ENCODE peak calls at places on chromosome 22, in six cellular contexts. D is CD8-positive, alpha-beta T cell; W is right lobe of liver; L is fibroblast of mammary gland; E is upper lobe of right lung; T is adrenal gland. X is an unnamed sample.

GRCh38 chr22:48488611-48489456 is 1338.8 kb downstream of the BRD1 start:
- DNase-seq in T (no peak), W (peak; percentile 43), E (peak; percentile 65), D (no peak), L (no peak), X (no peak)

GRCh38 chr22:29641781-29642355 is 38.4 kb downstream of the NF2 start:
- DNase-seq in W (no peak), E (no peak), L (no peak), D (no peak), T (no peak), X (no peak)

GRCh38 chr22:49239264-49240015 is 588.2 kb downstream of the BRD1 start:
- DNase-seq in E (no peak), D (peak; percentile 37), T (no peak), L (no peak), W (no peak), X (no peak)

GRCh38 chr22:20084547-20085413 is 4.7 kb downstream of the DGCR8 start:
- DNase-seq in W (peak; percentile 89), T (no peak), D (no peak), E (no peak), L (peak; percentile 12), X (no peak)

GRCh38 chr22:29012923-29013322 is 48.7 kb downstream of the C22orf31 start:
- DNase-seq in L (no peak), E (no peak), W (no peak), T (no peak), D (no peak), X (no peak)

GRCh38 chr22:44301039-44301438 is 11.7 kb downstream of the SHISAL1 start:
- DNase-seq in W (no peak), L (no peak), D (no peak), T (no peak), E (no peak), X (no peak)

GRCh38 chr22:17832665-17833064 is 58.4 kb upstream of the BID start:
- DNase-seq in L (no peak), E (no peak), W (peak; percentile 72), T (peak; percentile 46), D (no peak), X (no peak)

GRCh38 chr22:29093980-29094379 is 21.1 kb downstream of the KREMEN1 start:
- DNase-seq in W (no peak), T (no peak), E (no peak), D (no peak), L (peak; percentile 76), X (no peak)

GRCh38 chr22:47130883-47131610 is 368.6 kb downstream of the TBC1D22A start:
- DNase-seq in L (no peak), D (no peak), E (peak; percentile 13), T (no peak), W (peak; percentile 28), X (no peak)

GRCh38 chr22:47623056-47623739 is 860.7 kb downstream of the TBC1D22A start:
- DNase-seq in W (no peak), L (no peak), E (peak; percentile 48), T (no peak), D (peak; percentile 32), X (no peak)

GRCh38 chr22:31629741-31630184 is 32.3 kb downstream of the PISD start:
- DNase-seq in D (peak; percentile 47), W (no peak), E (no peak), T (no peak), L (no peak), X (no peak)

GRCh38 chr22:19105867-19106802 is 16.1 kb downstream of the DGCR2 start:
- DNase-seq in W (no peak), L (no peak), T (peak; percentile 14), D (peak; percentile 69), E (peak; percentile 63), X (no peak)

GRCh38 chr22:18088825-18089568 is 11.2 kb downstream of the PEX26 start:
- DNase-seq in D (no peak), L (no peak), E (no peak), T (peak; percentile 86), W (no peak), X (no peak)

GRCh38 chr22:44091751-44092150 is 67.6 kb downstream of the PARVB start:
- DNase-seq in W (peak; percentile 15), T (no peak), D (no peak), E (no peak), L (no peak), X (no peak)

GRCh38 chr22:44550666-44551491 is 52.8 kb upstream of the RTL6 start:
- DNase-seq in W (peak; percentile 67), L (peak; percentile 93), E (peak; percentile 74), T (peak; percentile 50), D (no peak), X (no peak)

GRCh38 chr22:21659864-21660525 is 5.8 kb upstream of the PPIL2 start:
- DNase-seq in L (no peak), E (no peak), T (no peak), W (no peak), D (no peak), X (no peak)
- TF ChIP-seq CTCF in L (no peak), E (no peak), T (no peak), W (no peak), D (no peak), X (no peak)

DNA sequence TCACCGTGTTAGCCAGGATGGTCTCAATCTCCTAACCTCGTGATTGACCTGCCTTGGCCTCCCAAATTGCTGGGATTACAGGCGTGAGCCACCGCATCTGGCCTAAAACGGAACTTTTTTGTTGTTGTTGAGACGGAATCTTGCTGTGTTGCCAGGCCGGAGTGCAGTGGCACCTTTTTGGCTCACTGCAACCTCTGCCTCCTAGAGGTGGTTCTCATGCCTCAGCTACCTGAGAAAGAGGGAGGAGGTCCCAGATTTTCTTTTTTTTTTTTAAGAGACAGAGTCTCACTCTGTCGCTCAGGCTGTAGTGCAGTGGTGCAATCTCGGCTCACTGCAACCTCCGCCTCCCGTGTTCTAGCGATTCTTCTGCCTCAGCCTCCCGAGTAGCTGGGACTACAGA is 7.9 kb upstream of the MCHR1 start:
- DNase-seq in L (no peak), D (no peak), E (no peak), W (no peak), T (no peak), X (no peak)
- TF ChIP-seq CTCF in L (no peak), D (no peak), E (no peak), W (no peak), T (no peak), X (no peak)

DNA sequence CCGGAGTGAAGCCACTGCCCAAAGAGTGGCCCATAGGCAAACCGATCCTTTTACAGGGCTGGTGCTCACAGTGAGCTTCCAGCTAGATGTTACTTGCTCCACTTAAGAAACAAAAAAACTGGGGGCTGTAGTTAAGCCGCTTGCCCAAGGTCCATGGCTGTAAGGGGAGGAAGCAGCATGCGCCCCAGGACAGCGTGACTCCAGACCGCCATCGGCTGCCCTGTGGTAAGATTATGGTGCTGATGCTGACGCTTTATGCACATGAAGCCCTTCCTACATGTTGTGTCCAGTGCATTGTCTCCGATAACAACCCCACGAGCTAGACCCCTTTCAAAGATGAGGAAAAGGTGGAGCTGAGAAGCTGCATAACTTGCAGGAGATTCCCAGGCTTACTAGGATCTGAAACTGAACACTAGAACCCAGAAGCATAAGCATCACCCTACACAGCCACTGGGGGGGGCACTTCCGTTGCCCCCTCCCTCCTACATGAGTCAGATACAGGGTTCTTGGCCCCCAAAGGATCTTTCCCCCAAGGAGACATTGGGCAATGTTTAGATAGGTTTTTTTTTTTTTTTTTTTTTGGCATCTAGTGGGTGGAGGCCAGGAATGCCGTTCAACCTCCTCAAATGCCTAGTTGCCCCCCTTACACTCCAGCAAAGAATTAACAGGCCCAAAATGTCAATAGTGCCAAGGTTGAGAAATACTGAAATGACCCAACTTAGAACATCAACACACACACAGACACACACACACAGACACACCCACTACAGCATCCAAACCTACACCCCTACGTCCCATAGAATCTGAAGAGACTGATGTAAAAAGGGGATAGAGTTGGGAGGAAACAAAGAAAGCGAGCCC is 53.9 kb downstream of the MN1 start:
- DNase-seq in E (no peak), T (no peak), W (no peak), D (no peak), L (peak; percentile 31), X (no peak)
- TF ChIP-seq CTCF in E (no peak), T (no peak), W (no peak), D (no peak), L (peak; percentile 33), X (no peak)

GRCh38 chr22:33657670-33658069 is 262.6 kb downstream of the LARGE1 start:
- DNase-seq in T (no peak), D (no peak), L (no peak), E (no peak), W (no peak), X (no peak)
- TF ChIP-seq CTCF in T (no peak), D (no peak), L (no peak), E (no peak), W (no peak), X (no peak)

DNA sequence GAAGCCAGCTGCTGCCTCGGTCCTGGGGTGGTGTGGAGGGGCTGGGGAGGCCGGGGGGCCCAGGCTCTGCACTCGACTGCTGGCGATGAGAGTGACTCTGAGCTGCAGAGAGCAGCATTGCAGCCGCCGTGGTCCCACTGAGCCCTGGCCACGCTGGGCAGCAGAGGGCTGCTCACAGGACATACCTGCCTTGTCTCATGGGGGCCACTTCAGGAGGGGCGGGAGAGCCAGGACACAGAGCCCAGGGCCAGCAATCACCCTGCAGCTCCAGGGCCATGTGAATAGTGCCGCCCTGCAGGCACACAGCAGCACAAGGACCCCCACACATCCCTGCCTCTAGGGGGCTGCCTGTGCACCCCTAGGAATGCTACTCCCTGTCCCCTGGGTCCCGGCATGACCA is 147.0 kb downstream of the CRYBB2 start:
- DNase-seq in T (no peak), E (no peak), W (no peak), D (no peak), L (no peak), X (no peak)
- TF ChIP-seq CTCF in T (no peak), E (no peak), W (no peak), D (no peak), L (no peak), X (no peak)

DNA sequence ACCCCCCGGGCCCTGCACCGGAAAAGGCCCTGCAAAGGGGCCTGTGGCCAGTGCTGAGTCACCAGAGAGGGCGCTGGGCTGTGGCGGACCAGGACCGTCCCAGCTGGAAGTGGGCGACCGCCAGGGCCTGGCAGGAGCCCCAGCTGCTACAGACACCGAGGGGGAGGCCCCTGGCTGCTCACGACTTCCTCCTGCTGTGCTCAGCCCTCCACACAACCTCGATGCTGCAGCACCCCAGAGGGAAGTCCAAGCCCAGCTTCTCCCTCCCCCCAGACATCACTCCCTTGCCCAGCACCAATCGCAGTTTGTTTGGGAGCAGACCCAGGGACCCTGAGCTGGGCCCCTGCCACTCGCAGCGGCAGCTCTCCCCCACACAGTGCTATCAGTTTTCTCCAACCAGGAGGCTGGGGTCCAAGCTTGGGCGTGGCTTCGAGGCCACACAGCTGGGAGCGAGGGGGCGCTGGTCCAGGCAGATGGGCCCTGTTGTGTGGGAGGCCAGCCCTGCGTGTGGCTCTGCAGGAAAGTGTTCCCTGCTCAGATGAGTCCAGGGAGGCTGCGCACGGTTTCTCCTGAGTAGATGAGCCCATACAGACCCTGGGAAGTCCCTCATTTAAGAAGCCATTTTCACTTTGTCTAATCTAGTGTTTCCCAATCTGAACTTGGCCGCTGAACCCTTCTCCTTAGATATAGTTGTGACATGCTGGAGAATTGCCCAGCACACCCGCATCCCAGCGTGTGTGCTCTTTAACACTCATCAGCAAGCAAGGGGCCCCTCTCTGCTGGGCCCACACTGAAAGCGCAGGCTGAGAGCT is 5.6 kb upstream of the SH3BP1 start:
- DNase-seq in T (peak; percentile 79), E (peak; percentile 90), W (peak; percentile 88), L (peak; percentile 80), D (peak; percentile 82), X (peak; percentile 69)
- TF ChIP-seq CTCF in T (no peak), E (peak; percentile 36), W (no peak), L (peak; percentile 3), D (no peak), X (no peak)

DNA sequence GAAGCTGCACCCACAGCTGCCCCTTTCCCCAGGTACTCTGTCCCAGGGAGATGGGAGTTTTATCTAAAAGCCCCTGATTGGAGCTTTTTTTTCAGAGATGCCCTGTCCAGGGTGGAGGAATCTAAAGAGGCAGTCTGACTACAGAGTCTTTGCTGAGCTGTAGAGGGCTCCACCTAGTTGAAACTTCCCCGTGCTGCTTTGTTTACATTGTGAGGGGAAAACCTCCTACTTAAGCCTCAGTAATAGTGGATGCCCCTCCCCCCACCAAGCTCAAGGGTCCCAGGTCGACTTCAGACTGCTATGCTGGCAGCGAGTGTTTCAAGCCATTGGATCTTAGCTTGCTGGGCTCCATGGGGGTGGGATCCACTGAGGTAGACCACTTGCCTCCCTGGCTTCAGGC is 470.1 kb upstream of the LARGE1 start:
- DNase-seq in L (no peak), T (no peak), E (no peak), D (no peak), W (no peak), X (no peak)
- TF ChIP-seq CTCF in L (no peak), T (no peak), E (no peak), D (no peak), W (no peak), X (no peak)